ENCODE peak calls at places on chromosome 1, in seven cellular contexts. C is heart left ventricle; V is stimulated activated CD8-positive, alpha-beta memory T cell treated with anti-CD3 and anti-CD28 coated beads, Interleukin-4, amount 100 ng/mL, for 24 hours; W is PC-9; E is WTC11; F is GF-D8; A is amygdala. G is an unnamed sample.

GRCh38 chr1:86616871-86617270 is 70.0 kb downstream of the CLCA4 start:
- DNase-seq in W (peak; percentile 64), V (no peak), C (no peak), A (no peak), E (no peak), F (peak; percentile 75), G (no peak)

GRCh38 chr1:26283871-26284596 is 4.1 kb downstream of the SH3BGRL3 start:
- DNase-seq in E (no peak), F (no peak), C (no peak), A (no peak), W (no peak), V (no peak), G (no peak)

GRCh38 chr1:201072149-201072548 is 40.1 kb downstream of the CACNA1S start:
- DNase-seq in E (no peak), F (no peak), V (no peak), C (no peak), W (no peak), A (no peak), G (no peak)

GRCh38 chr1:172380441-172381244 is 39.8 kb upstream of the C1orf105 start:
- DNase-seq in A (no peak), E (no peak), F (no peak), C (no peak), V (no peak), W (no peak), G (no peak)

GRCh38 chr1:207815913-207816312 is 64.1 kb downstream of the CD46 start:
- DNase-seq in C (no peak), A (no peak), E (no peak), W (no peak), V (no peak), F (no peak), G (no peak)

GRCh38 chr1:67888707-67889106 is 55.4 kb upstream of the GNG12 start:
- DNase-seq in A (no peak), C (no peak), W (no peak), E (peak; percentile 19), V (no peak), F (no peak), G (no peak)

GRCh38 chr1:6248161-6248776 is 4.3 kb downstream of the HES3 start:
- DNase-seq in F (no peak), E (no peak), V (no peak), A (no peak), W (no peak), C (no peak), G (no peak)

GRCh38 chr1:24324903-24325302 is 5.7 kb downstream of the GRHL3 start:
- DNase-seq in V (no peak), C (no peak), W (no peak), A (no peak), E (no peak), F (no peak), G (no peak)

GRCh38 chr1:6260433-6260934 is 414 bp downstream of the GPR153 start:
- DNase-seq in A (no peak), F (no peak), V (no peak), E (no peak), W (no peak), C (peak; percentile 48), G (no peak)

G was measured in mucosa of descending colon.